ENCODE peak calls at places on chromosomes 4 and X, in six cellular contexts. Z is RKO, Q is Right ventricle myocardium superior, E is NCI-H345, A is epithelial cell of esophagus, F is astrocyte of the hippocampus. Y is an unnamed sample.

GRCh38 chrX:121733514-121733913 is 686.1 kb downstream of the GLUD2 start:
- DNase-seq in Q (no peak), F (peak), A (peak), Z (no peak), E (no peak), Y (no peak)

GRCh38 chr4:56733352-56733751 is 52.3 kb upstream of the HOPX start:
- DNase-seq in Z (no peak), E (no peak), A (peak), F (no peak), Q (no peak), Y (no peak)

GRCh38 chrX:131821945-131822622 is 201.0 kb upstream of the STK26 start:
- DNase-seq in Q (no peak), E (no peak), A (no peak), F (peak), Z (no peak), Y (no peak)

GRCh38 chr4:155591201-155591600 is 75.4 kb upstream of the GUCY1A1 start:
- DNase-seq in Q (no peak), E (no peak), A (no peak), F (no peak), Z (no peak), Y (no peak)

GRCh38 chr4:156521631-156522030 is 450.0 kb downstream of the PDGFC start:
- DNase-seq in Z (no peak), A (no peak), E (no peak), F (no peak), Q (no peak), Y (no peak)

GRCh38 chrX:100424012-100424411 is 13.9 kb upstream of the PCDH19 start:
- DNase-seq in E (no peak), Q (no peak), Z (peak), A (peak), F (peak), Y (no peak)

GRCh38 chr4:157781361-157781760 is 391.5 kb downstream of the GASK1B start:
- DNase-seq in Z (no peak), F (no peak), Q (no peak), A (no peak), E (no peak), Y (no peak)

GRCh38 chr4:86926428-86927086 is 8.3 kb upstream of the AFF1 start:
- DNase-seq in Z (no peak), Q (no peak), A (peak), E (no peak), F (peak), Y (no peak)

GRCh38 chrX:69060631-69061408 is 104.4 kb downstream of the PJA1 start:
- DNase-seq in Q (no peak), F (peak), Z (no peak), A (peak), E (no peak), Y (peak)

GRCh38 chrX:37776283-37776986 is 3.4 kb upstream of the CYBB start:
- DNase-seq in E (no peak), Q (no peak), F (no peak), Z (no peak), A (no peak), Y (no peak)

GRCh38 chr4:106615407-106615945 is 246.9 kb upstream of the GIMD1 start:
- DNase-seq in F (no peak), Z (no peak), A (no peak), E (no peak), Q (no peak), Y (no peak)

GRCh38 chr4:90183254-90183653 is 56.1 kb downstream of the CCSER1 start:
- DNase-seq in Z (no peak), Q (no peak), A (no peak), F (no peak), E (peak), Y (no peak)

GRCh38 chr4:98680806-98681205 is 22.4 kb upstream of the TSPAN5 start:
- DNase-seq in Q (no peak), E (no peak), F (no peak), A (no peak), Z (no peak), Y (no peak)

GRCh38 chrX:63513825-63514574 is 162.9 kb upstream of the SPIN4 start:
- DNase-seq in E (no peak), Z (no peak), Q (no peak), A (peak), F (peak), Y (peak)

GRCh38 chr4:99838927-99839326 is 22.3 kb downstream of the DAPP1 start:
- DNase-seq in Z (no peak), A (peak), E (no peak), F (no peak), Q (no peak), Y (no peak)

GRCh38 chr4:187075514-187075913 is 351.9 kb upstream of the FAT1 start:
- DNase-seq in F (no peak), Z (no peak), A (no peak), E (no peak), Q (no peak), Y (no peak)

GRCh38 chr4:110484767-110485166 is 8.8 kb downstream of the ENPEP start:
- DNase-seq in Q (no peak), E (no peak), F (peak), Z (peak), A (peak), Y (no peak)

GRCh38 chr4:52658671-52659015 is 458 bp downstream of the USP46 start:
- DNase-seq in A (no peak), Z (no peak), Q (no peak), E (no peak), F (no peak), Y (peak)

GRCh38 chrX:107683124-107683895 is 55.0 kb downstream of the PRPS1 start:
- DNase-seq in Z (no peak), A (peak), E (no peak), F (peak), Q (no peak), Y (no peak)

GRCh38 chrX:40006025-40007017 is 91.4 kb downstream of the BCOR start:
- DNase-seq in Z (no peak), A (no peak), E (no peak), Q (peak), F (peak), Y (peak)

GRCh38 chr4:137610960-137611359 is 78.7 kb upstream of the PCDH18 start:
- DNase-seq in E (no peak), A (peak), Z (peak), F (no peak), Q (no peak), Y (no peak)

GRCh38 chrX:115712484-115712883 is 151.5 kb downstream of the PLS3 start:
- DNase-seq in E (no peak), Q (no peak), Z (no peak), A (no peak), F (no peak), Y (no peak)

GRCh38 chrX:8731579-8732395 is at the start of gene ANOS1:
- DNase-seq in F (peak), E (peak), A (peak), Q (peak), Z (no peak), Y (peak)

GRCh38 chr4:39660045-39660444 is 21.4 kb upstream of the SMIM14 start:
- DNase-seq in A (peak), Q (no peak), E (no peak), F (no peak), Z (no peak), Y (no peak)

GRCh38 chr4:186999676-187000075 is 276.0 kb upstream of the FAT1 start:
- DNase-seq in E (no peak), Z (no peak), Q (no peak), F (no peak), A (no peak), Y (no peak)

GRCh38 chr4:178086324-178086723 is 644.1 kb upstream of the AGA start:
- DNase-seq in F (no peak), Z (no peak), E (no peak), Q (no peak), A (no peak), Y (no peak)

GRCh38 chr4:52907510-52907909 is 45.4 kb downstream of the RASL11B start:
- DNase-seq in F (no peak), E (no peak), A (no peak), Q (no peak), Z (no peak), Y (no peak)

GRCh38 chrX:133602881-133603280 is 187.6 kb upstream of the GPC4 start:
- DNase-seq in A (no peak), F (no peak), Z (no peak), E (no peak), Q (no peak), Y (no peak)

GRCh38 chr4:56907009-56907408 is 691 bp upstream of the REST start:
- DNase-seq in A (no peak), Z (no peak), F (no peak), Q (no peak), E (no peak), Y (no peak)

GRCh38 chrX:153448556-153449280 is 2.9 kb upstream of the TREX2 start:
- DNase-seq in Z (no peak), Q (no peak), F (no peak), A (no peak), E (no peak), Y (no peak)

Y was measured in heart right ventricle.